ENCODE peak calls at places on chromosomes 13 and 19, in four cellular contexts. H is A549, X is GM12878, B is stomach. W is an unnamed sample.
A peak's percentile ranks its signal among the peaks of the same experiment; 100 is the strongest.

GRCh38 chr19:8453616-8454015 is 8.8 kb downstream of the HNRNPM start:
- DNase-seq in H (no peak), X (no peak), B (no peak), W (no peak)

GRCh38 chr13:51761638-51762350 is 42.2 kb downstream of the DHRS12 start:
- DNase-seq in H (no peak), X (no peak), B (no peak), W (no peak)

GRCh38 chr19:15180451-15181390 is 20.1 kb downstream of the NOTCH3 start:
- DNase-seq in H (no peak), X (no peak), B (peak; percentile 70), W (no peak)

GRCh38 chr13:93017493-93018112 is 209.0 kb upstream of the GPC6 start:
- DNase-seq in H (no peak), X (no peak), B (no peak), W (no peak)

GRCh38 chr13:80649274-80649673 is 308.3 kb upstream of the SPRY2 start:
- DNase-seq in H (no peak), X (no peak), B (no peak), W (no peak)

GRCh38 chr19:10113592-10113963 is 2.1 kb downstream of the P2RY11 start:
- DNase-seq in H (no peak), X (no peak), B (no peak), W (peak; percentile 53)

GRCh38 chr13:37058801-37059135 is 720 bp downstream of the SUPT20H start:
- DNase-seq in H (peak; percentile 8), X (peak; percentile 7), B (no peak), W (no peak)

GRCh38 chr13:80048802-80049201 is 292.1 kb downstream of the SPRY2 start:
- DNase-seq in H (peak; percentile 11), X (peak; percentile 89), B (peak; percentile 33), W (peak; percentile 47)

GRCh38 chr19:40358773-40359172 is 10.3 kb downstream of the PLD3 start:
- DNase-seq in H (no peak), X (peak; percentile 76), B (no peak), W (no peak)

GRCh38 chr13:101289764-101290163 is 126.5 kb downstream of the NALCN start:
- DNase-seq in H (no peak), X (no peak), B (no peak), W (no peak)

GRCh38 chr13:23175920-23176319 is 4.9 kb upstream of the SGCG start:
- DNase-seq in H (no peak), X (no peak), B (no peak), W (no peak)

GRCh38 chr13:43232144-43232840 is 208.9 kb downstream of the DNAJC15 start:
- DNase-seq in H (no peak), X (no peak), B (peak; percentile 30), W (no peak)

GRCh38 chr13:112069063-112069726 is 2.2 kb downstream of the SOX1 start:
- DNase-seq in H (no peak), X (no peak), B (no peak), W (no peak)

GRCh38 chr19:53980553-53981407 is 10.7 kb upstream of the CACNG6 start:
- DNase-seq in H (peak; percentile 96), X (no peak), B (no peak), W (no peak)

GRCh38 chr13:78586706-78587105 is 16.6 kb downstream of the POU4F1 start:
- DNase-seq in H (no peak), X (no peak), B (no peak), W (no peak)

GRCh38 chr13:42574435-42575311 is 721 bp downstream of the TNFSF11 start:
- DNase-seq in H (no peak), X (no peak), B (no peak), W (no peak)

DNA sequence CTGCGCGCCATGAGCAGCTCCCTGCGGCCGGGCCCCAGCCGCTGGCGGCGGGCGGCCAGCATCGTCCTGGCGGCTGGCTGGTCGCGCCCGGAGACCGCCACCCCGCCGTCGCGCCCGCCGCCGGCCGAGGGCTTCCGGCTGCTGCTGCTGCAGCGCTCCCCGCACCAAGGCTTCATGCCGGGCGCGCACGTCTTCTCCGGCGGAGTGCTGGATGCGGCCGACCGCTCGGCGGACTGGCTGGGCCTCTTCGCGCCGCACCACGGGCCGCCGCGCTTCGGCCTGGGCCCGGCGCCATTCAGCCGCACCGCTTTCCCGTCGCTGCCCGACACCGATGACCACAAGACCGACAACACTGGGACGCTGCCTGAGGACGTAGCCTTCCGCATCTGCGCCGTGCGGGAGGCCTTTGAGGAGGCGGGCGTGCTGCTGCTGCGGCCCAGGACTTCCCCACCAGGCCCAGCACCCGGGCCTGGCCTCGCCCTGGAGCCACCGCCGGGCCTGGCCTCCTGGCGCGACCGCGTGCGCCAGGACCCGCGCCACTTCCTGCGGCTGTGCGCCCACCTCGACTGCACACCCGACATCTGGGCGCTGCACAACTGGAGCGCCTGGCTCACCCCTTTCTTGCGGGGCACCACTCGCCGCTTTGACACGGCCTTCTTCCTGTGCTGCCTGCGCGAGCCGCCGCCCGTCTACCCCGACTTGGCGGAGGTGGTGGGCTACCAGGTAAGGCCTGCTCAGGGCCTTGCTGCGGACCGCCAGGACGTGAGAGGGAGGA is 518 bp downstream of the NUDT19 start:
- DNase-seq in H (no peak), X (no peak), B (peak; percentile 70), W (peak; percentile 66)
- TF ChIP-seq POLR2A in H (no peak), X (peak; percentile 75), B (no peak), W (no peak)

GRCh38 chr19:7250057-7250596 is 44.1 kb downstream of the INSR start:
- DNase-seq in H (no peak), X (no peak), B (no peak), W (no peak)
- H3K27ac ChIP-seq in H (no peak overlapping the region), X (no peak overlapping the region), B (no peak overlapping the region), W (no peak overlapping the region)

GRCh38 chr19:18203863-18204393 is at the start of gene RAB3A:
- DNase-seq in H (peak; percentile 92), X (peak; percentile 99), B (peak; percentile 100), W (peak; percentile 100)
- TF ChIP-seq POLR2A in H (no peak), X (peak; percentile 47), B (no peak), W (peak; percentile 56)

GRCh38 chr19:33303791-33304759 is 1.7 kb upstream of the CEBPA start:
- DNase-seq in H (no peak), X (no peak), B (peak; percentile 56), W (no peak)
- H3K27ac ChIP-seq in H (no peak overlapping the region), X (no peak overlapping the region), B (peak overlapping the region; percentile 93), W (peak overlapping the region; percentile 63)

GRCh38 chr13:25068810-25069209 is 27.1 kb upstream of the PABPC3 start:
- DNase-seq in H (no peak), X (no peak), B (no peak), W (no peak)

GRCh38 chr13:25064396-25064795 is 31.5 kb upstream of the PABPC3 start:
- DNase-seq in H (no peak), X (no peak), B (no peak), W (no peak)

GRCh38 chr13:25069236-25069635 is 26.7 kb upstream of the PABPC3 start:
- DNase-seq in H (no peak), X (no peak), B (no peak), W (no peak)

GRCh38 chr13:25065974-25066770 is 29.8 kb upstream of the PABPC3 start:
- DNase-seq in H (no peak), X (no peak), B (no peak), W (no peak)

DNA sequence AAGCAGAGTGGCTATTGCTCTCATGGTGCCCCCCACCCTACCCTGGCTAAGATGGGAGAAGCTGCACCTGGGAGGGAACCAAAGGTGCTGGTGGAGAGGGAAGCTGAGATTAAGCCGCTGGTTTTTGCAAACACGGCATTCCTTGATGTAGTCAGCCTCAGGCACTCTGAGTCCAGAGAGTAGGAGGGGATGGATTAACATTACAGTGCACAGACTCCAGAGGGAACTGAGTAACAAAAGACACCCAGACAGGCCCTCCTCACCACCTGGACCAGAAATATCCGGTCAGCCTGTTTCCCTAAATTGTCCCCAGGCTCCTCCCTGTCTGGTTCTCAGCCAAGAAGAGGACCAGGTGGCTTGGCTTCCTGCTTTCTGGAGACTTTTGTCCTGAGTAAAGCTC is 28.9 kb upstream of the PABPC3 start:
- DNase-seq in H (no peak), X (no peak), B (no peak), W (no peak)
- TF ChIP-seq POLR2A in H (no peak), X (no peak), B (no peak), W (no peak)

GRCh38 chr13:48234652-48235099 is 1.7 kb downstream of the ITM2B start:
- DNase-seq in H (no peak), X (no peak), B (no peak), W (no peak)
- H3K27ac ChIP-seq in H (no peak overlapping the region), X (no peak overlapping the region), B (peak overlapping the region; percentile 100), W (peak overlapping the region; percentile 99)

GRCh38 chr19:11418518-11419506 is at the start of gene RGL3:
- DNase-seq in H (no peak), X (no peak), B (peak; percentile 77), W (no peak)
- TF ChIP-seq POLR2A in H (no peak), X (no peak), B (no peak), W (no peak)

GRCh38 chr19:34179066-34179465 is 6.8 kb downstream of the LSM14A start:
- DNase-seq in H (no peak), X (no peak), B (no peak), W (no peak)
- H3K27ac ChIP-seq in H (no peak overlapping the region), X (no peak overlapping the region), B (peak overlapping the region; percentile 44), W (no peak overlapping the region)

GRCh38 chr19:44212250-44212864 is at the start of gene ZNF227:
- DNase-seq in H (peak; percentile 86), X (peak; percentile 48), B (peak; percentile 89), W (peak; percentile 92)
- TF ChIP-seq POLR2A in H (peak; percentile 70), X (peak; percentile 89), B (no peak), W (peak; percentile 27)

GRCh38 chr19:13557756-13558398 is 51.6 kb upstream of the CACNA1A start:
- DNase-seq in H (no peak), X (no peak), B (no peak), W (no peak)

GRCh38 chr19:13556552-13556951 is 50.3 kb upstream of the CACNA1A start:
- DNase-seq in H (no peak), X (no peak), B (no peak), W (no peak)

GRCh38 chr19:13553880-13554400 is 47.7 kb upstream of the CACNA1A start:
- DNase-seq in H (no peak), X (no peak), B (no peak), W (no peak)

DNA sequence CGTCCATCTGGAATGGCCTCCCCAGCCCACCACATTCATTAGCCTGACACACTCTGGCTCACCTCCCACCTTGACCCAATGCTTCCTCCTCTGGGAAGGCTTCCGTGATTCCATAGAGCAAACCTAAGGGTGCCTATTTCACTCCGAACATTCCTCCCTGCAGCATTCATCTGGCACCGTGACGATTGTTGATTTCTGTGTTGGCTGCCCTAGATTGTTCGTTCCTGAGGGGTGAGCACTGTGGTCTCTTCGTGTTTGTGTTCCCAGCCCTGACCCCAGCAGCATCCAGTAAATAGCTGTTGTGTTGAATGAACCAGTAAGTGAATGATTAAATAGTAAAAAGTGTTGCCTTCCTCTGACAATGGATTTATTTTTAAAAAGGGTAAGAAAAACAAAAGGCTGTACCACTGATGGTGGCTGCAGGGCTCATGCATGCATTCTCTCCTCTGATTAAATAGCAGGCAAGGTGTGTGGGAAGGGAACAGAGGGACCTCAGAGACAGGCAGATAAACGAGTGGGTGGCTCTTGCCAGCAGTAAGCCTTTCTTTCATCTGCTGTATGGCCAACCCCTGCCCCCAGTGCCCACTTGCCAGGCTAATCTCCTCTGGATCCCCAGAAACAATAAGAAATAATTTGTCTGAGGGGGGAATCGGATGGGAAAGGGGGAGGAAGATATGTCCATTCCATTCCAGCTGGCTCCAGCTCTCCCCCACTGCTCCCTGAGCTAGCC is 48.4 kb upstream of the CACNA1A start:
- DNase-seq in H (no peak), X (no peak), B (no peak), W (no peak)
- H3K27ac ChIP-seq in H (no peak overlapping the region), X (no peak overlapping the region), B (no peak overlapping the region), W (no peak overlapping the region)